ENCODE peak calls at places on chromosomes 13 and 19, in seven cellular contexts. K, Z, Y, S, M, R and O are unnamed samples.

GRCh38 chr19:6536138-6536671 is 5.4 kb downstream of the TNFSF9 start:
- DNase-seq in K (peak; percentile 84), Z (no peak), Y (no peak), S (peak; percentile 57), M (no peak), R (no peak), O (no peak)

GRCh38 chr13:21360463-21360862 is 98.6 kb downstream of the ZDHHC20 start:
- DNase-seq in K (no peak), Z (no peak), Y (no peak), S (no peak), M (no peak), R (no peak), O (no peak)

GRCh38 chr19:49896863-49897621 is at the start of gene IL4I1:
- DNase-seq in K (no peak), Z (no peak), Y (no peak), S (no peak), M (peak; percentile 36), R (no peak), O (no peak)

GRCh38 chr13:42277618-42278276 is 5.8 kb downstream of the AKAP11 start:
- DNase-seq in K (no peak), Z (no peak), Y (no peak), S (no peak), M (no peak), R (no peak), O (no peak)

GRCh38 chr13:95677564-95678386 is 836 bp downstream of the DNAJC3 start:
- DNase-seq in K (peak; percentile 61), Z (no peak), Y (peak; percentile 23), S (no peak), M (no peak), R (no peak), O (no peak)

GRCh38 chr19:4115050-4115817 is 8.7 kb downstream of the MAP2K2 start:
- DNase-seq in K (no peak), Z (peak; percentile 35), Y (no peak), S (no peak), M (no peak), R (no peak), O (no peak)

GRCh38 chr19:53088091-53088490 is 15.1 kb downstream of the ZNF160 start:
- DNase-seq in K (no peak), Z (no peak), Y (no peak), S (no peak), M (no peak), R (no peak), O (no peak)

GRCh38 chr13:79901336-79901735 is 420.4 kb downstream of the NDFIP2 start:
- DNase-seq in K (peak; percentile 29), Z (no peak), Y (peak; percentile 38), S (no peak), M (no peak), R (no peak), O (no peak)

GRCh38 chr13:32639502-32640105 is 53.4 kb downstream of the PDS5B start:
- DNase-seq in K (peak; percentile 68), Z (peak; percentile 19), Y (peak; percentile 47), S (no peak), M (peak; percentile 70), R (peak; percentile 36), O (peak; percentile 39)

GRCh38 chr13:112962911-112963625 is 5.9 kb upstream of the MCF2L start:
- DNase-seq in K (no peak), Z (peak; percentile 6), Y (no peak), S (no peak), M (no peak), R (no peak), O (no peak)

GRCh38 chr19:19459707-19460251 is 54.3 kb downstream of the GATAD2A start:
- DNase-seq in K (no peak), Z (no peak), Y (peak; percentile 79), S (no peak), M (no peak), R (no peak), O (no peak)

GRCh38 chr19:32890326-32890725 is 20.8 kb upstream of the SLC7A9 start:
- DNase-seq in K (no peak), Z (no peak), Y (no peak), S (no peak), M (no peak), R (no peak), O (no peak)

GRCh38 chr13:66077286-66077685 is 1152.8 kb downstream of the PCDH9 start:
- DNase-seq in K (no peak), Z (no peak), Y (no peak), S (no peak), M (no peak), R (no peak), O (no peak)

GRCh38 chr19:50711805-50712204 is 7.8 kb downstream of the SHANK1 start:
- DNase-seq in K (no peak), Z (no peak), Y (no peak), S (no peak), M (no peak), R (no peak), O (no peak)

DNA sequence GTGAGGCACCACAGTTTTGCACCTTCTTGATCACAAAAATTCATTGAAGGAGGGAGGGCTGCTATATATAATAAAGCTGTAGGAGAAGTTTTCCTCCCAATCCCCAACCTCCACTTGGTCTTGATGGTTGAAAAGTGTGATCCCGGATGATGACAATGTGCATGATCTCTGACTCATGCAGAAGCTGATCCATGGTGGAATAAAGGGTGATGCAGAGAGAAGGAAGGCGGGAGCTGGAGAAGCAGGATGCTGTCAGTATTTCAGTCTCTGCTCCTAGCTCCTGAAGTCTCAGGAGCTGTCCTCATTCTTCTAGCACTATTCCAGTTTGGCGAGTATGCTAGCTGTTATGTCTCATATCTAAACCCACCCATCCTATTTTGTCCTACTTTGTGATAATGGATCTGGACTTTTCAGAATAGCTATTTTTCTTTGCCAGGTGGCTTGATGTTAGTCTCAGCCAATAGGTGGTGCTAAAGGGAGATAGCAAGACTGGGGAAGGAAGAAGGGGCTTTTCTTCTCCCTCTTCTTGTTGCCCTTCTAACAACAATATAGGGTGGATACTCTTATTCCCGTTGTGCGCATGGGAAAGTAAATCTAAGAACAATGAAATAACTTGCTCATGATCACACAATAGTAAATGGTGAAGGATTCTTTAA is 65.6 kb upstream of the HTR2A start:
- DNase-seq in K (peak; percentile 62), Z (no peak), Y (peak; percentile 57), S (no peak), M (no peak), R (no peak), O (no peak)
- TF ChIP-seq CTCF in K (peak; percentile 72), Z (no peak), Y (peak; percentile 28), S (no peak), M (peak; percentile 20), R (peak; percentile 14), O (peak; percentile 18)

GRCh38 chr13:43309301-43309700 is 285.9 kb downstream of the DNAJC15 start:
- DNase-seq in K (no peak), Z (no peak), Y (peak; percentile 43), S (no peak), M (no peak), R (no peak), O (no peak)

GRCh38 chr13:43306364-43306763 is 283.0 kb downstream of the DNAJC15 start:
- DNase-seq in K (no peak), Z (no peak), Y (no peak), S (no peak), M (no peak), R (no peak), O (no peak)

GRCh38 chr13:43305416-43305815 is 282.0 kb downstream of the DNAJC15 start:
- DNase-seq in K (no peak), Z (no peak), Y (peak; percentile 59), S (no peak), M (no peak), R (no peak), O (no peak)

GRCh38 chr13:43307221-43307920 is 284.0 kb downstream of the DNAJC15 start:
- DNase-seq in K (no peak), Z (no peak), Y (no peak), S (no peak), M (no peak), R (no peak), O (no peak)

GRCh38 chr13:43307921-43308433 is 284.6 kb downstream of the DNAJC15 start:
- DNase-seq in K (no peak), Z (no peak), Y (peak; percentile 95), S (peak; percentile 65), M (peak; percentile 72), R (no peak), O (peak; percentile 72)
- TF ChIP-seq CTCF in K (no peak), Z (no peak), Y (no peak), S (no peak), M (no peak), R (peak; percentile 11), O (no peak)

DNA sequence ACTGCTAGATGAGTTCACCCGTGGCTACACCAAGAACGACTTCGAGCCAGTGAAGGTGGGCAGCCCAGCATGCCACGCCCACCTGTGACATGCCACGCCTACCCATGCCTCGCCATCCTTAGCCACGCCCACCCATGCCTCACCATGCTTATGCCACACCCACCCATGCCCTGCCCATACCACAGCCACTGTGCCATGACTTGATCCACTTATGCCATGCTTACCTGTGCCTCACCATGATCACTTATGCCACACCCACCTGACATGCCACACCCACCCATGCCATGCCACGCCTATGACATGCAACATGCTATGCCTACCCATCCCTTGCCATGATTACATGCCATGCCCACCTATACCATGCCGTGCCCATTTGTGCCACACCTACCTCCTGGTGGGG is 12.9 kb upstream of the USE1 start:
- DNase-seq in K (peak; percentile 52), Z (no peak), Y (no peak), S (no peak), M (no peak), R (no peak), O (no peak)
- TF ChIP-seq CTCF in K (no peak), Z (no peak), Y (no peak), S (no peak), M (no peak), R (no peak), O (no peak)

GRCh38 chr19:38683393-38684077 is 36.1 kb downstream of the ACTN4 start:
- DNase-seq in K (peak; percentile 95), Z (peak; percentile 54), Y (peak; percentile 86), S (peak; percentile 92), M (no peak), R (no peak), O (no peak)

GRCh38 chr19:38685666-38686529 is 38.4 kb downstream of the ACTN4 start:
- DNase-seq in K (peak; percentile 80), Z (no peak), Y (no peak), S (no peak), M (no peak), R (no peak), O (no peak)

GRCh38 chr19:38682872-38683392 is 35.5 kb downstream of the ACTN4 start:
- DNase-seq in K (no peak), Z (no peak), Y (no peak), S (no peak), M (no peak), R (no peak), O (no peak)

GRCh38 chr19:38684862-38685665 is 37.6 kb downstream of the ACTN4 start:
- DNase-seq in K (no peak), Z (no peak), Y (no peak), S (no peak), M (no peak), R (no peak), O (no peak)

DNA sequence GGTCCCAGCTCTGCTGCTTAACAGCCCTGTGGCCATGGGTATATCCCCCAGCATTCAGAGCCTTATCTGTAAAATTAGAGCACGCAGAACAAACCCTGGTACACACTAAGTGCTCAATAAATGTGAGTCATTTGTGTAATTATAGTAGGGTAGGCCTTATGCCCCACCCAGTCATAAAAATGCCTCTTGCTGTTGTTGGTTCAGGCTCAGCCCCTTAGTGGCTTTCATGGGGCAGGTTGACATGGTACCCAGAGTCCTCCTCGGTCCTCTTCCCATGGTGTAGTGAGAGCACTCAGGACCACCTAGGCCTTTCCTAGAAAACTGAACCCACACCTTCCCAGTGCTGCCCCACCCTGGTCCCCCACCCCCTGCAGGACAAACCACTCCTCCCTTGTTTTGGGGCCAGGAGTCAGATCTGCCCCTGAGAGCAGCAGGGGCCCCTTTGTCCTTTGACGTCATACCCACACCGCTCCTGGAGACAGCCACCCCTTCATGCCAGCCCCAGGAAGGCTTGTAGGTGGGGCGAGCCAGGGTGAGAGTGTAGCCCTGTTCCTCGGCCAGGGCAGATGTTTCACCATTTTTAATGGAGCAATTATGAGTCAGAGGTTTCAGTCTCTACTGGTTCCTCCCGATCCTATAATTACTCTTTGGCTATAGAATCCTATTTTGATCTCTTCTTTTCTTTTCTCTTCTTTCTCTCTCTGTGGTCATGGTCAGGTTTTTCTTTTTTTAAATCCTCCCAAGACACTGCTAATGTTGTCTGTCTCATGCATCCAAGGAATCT is 36.8 kb downstream of the ACTN4 start:
- DNase-seq in K (no peak), Z (no peak), Y (peak; percentile 93), S (peak; percentile 88), M (no peak), R (no peak), O (peak; percentile 75)
- TF ChIP-seq CTCF in K (no peak), Z (no peak), Y (no peak), S (no peak), M (no peak), R (no peak), O (no peak)